ENCODE peak calls at places on chromosomes 7 and 10, in seven cellular contexts. One of them, this sample, is unnamed.

GRCh38 chr7:30910369-30911073 is 1.1 kb upstream of the AQP1 start:
- DNase-seq in AG04450: no peak
- DNase-seq in lower lobe of right lung: no peak
- DNase-seq in activated effector memory CD4-positive, alpha-beta T cell treated with Interleukin-2 at 50 U/mL for 16 hours: no peak
- DNase-seq in T-cell: no peak
- DNase-seq in Daoy: no peak
- DNase-seq in left ventricle myocardium inferior: no peak
- DNase-seq in this sample: no peak

GRCh38 chr10:869171-869570 is 62.3 kb downstream of the LARP4B start:
- DNase-seq in left ventricle myocardium inferior: no peak
- DNase-seq in activated effector memory CD4-positive, alpha-beta T cell treated with Interleukin-2 at 50 U/mL for 16 hours: no peak
- DNase-seq in AG04450: no peak
- DNase-seq in lower lobe of right lung: no peak
- DNase-seq in T-cell: no peak
- DNase-seq in Daoy: no peak
- DNase-seq in this sample: no peak

GRCh38 chr7:2003451-2003930 is 229.3 kb downstream of the MAD1L1 start:
- DNase-seq in AG04450: no peak
- DNase-seq in Daoy: no peak
- DNase-seq in lower lobe of right lung: peak
- DNase-seq in left ventricle myocardium inferior: peak
- DNase-seq in T-cell: no peak
- DNase-seq in activated effector memory CD4-positive, alpha-beta T cell treated with Interleukin-2 at 50 U/mL for 16 hours: no peak
- DNase-seq in this sample: no peak

GRCh38 chr7:148515237-148515636 is 75.3 kb upstream of the C7orf33 start:
- DNase-seq in T-cell: no peak
- DNase-seq in lower lobe of right lung: no peak
- DNase-seq in activated effector memory CD4-positive, alpha-beta T cell treated with Interleukin-2 at 50 U/mL for 16 hours: no peak
- DNase-seq in AG04450: no peak
- DNase-seq in Daoy: peak
- DNase-seq in left ventricle myocardium inferior: no peak
- DNase-seq in this sample: no peak

GRCh38 chr7:93004906-93005305 is 112.9 kb downstream of the SAMD9 start:
- DNase-seq in activated effector memory CD4-positive, alpha-beta T cell treated with Interleukin-2 at 50 U/mL for 16 hours: no peak
- DNase-seq in Daoy: no peak
- DNase-seq in left ventricle myocardium inferior: no peak
- DNase-seq in T-cell: no peak
- DNase-seq in lower lobe of right lung: no peak
- DNase-seq in AG04450: no peak
- DNase-seq in this sample: no peak

GRCh38 chr10:62545667-62546066 is 171.5 kb downstream of the ZNF365 start:
- DNase-seq in left ventricle myocardium inferior: no peak
- DNase-seq in AG04450: no peak
- DNase-seq in lower lobe of right lung: no peak
- DNase-seq in Daoy: peak
- DNase-seq in activated effector memory CD4-positive, alpha-beta T cell treated with Interleukin-2 at 50 U/mL for 16 hours: no peak
- DNase-seq in T-cell: no peak
- DNase-seq in this sample: no peak

GRCh38 chr10:115711306-115711705 is 561.7 kb downstream of the GFRA1 start:
- DNase-seq in Daoy: no peak
- DNase-seq in left ventricle myocardium inferior: no peak
- DNase-seq in lower lobe of right lung: no peak
- DNase-seq in T-cell: no peak
- DNase-seq in activated effector memory CD4-positive, alpha-beta T cell treated with Interleukin-2 at 50 U/mL for 16 hours: no peak
- DNase-seq in AG04450: no peak
- DNase-seq in this sample: no peak

GRCh38 chr7:154892459-154892858 is 110.5 kb downstream of the PAXIP1 start:
- DNase-seq in left ventricle myocardium inferior: no peak
- DNase-seq in Daoy: peak
- DNase-seq in T-cell: no peak
- DNase-seq in activated effector memory CD4-positive, alpha-beta T cell treated with Interleukin-2 at 50 U/mL for 16 hours: no peak
- DNase-seq in AG04450: no peak
- DNase-seq in lower lobe of right lung: no peak
- DNase-seq in this sample: no peak

GRCh38 chr10:878333-878753 is 53.2 kb downstream of the LARP4B start:
- DNase-seq in AG04450: peak
- DNase-seq in activated effector memory CD4-positive, alpha-beta T cell treated with Interleukin-2 at 50 U/mL for 16 hours: no peak
- DNase-seq in left ventricle myocardium inferior: no peak
- DNase-seq in lower lobe of right lung: no peak
- DNase-seq in T-cell: no peak
- DNase-seq in Daoy: no peak
- DNase-seq in this sample: no peak

GRCh38 chr7:46226860-46227259 is 305.8 kb upstream of the IGFBP3 start:
- DNase-seq in T-cell: no peak
- DNase-seq in AG04450: no peak
- DNase-seq in activated effector memory CD4-positive, alpha-beta T cell treated with Interleukin-2 at 50 U/mL for 16 hours: no peak
- DNase-seq in Daoy: no peak
- DNase-seq in left ventricle myocardium inferior: no peak
- DNase-seq in lower lobe of right lung: no peak
- DNase-seq in this sample: no peak

GRCh38 chr7:72016574-72016973 is 395.6 kb downstream of the CALN1 start:
- DNase-seq in Daoy: no peak
- DNase-seq in activated effector memory CD4-positive, alpha-beta T cell treated with Interleukin-2 at 50 U/mL for 16 hours: no peak
- DNase-seq in T-cell: no peak
- DNase-seq in left ventricle myocardium inferior: no peak
- DNase-seq in AG04450: no peak
- DNase-seq in lower lobe of right lung: no peak
- DNase-seq in this sample: no peak

GRCh38 chr10:86649471-86650150 is 4.7 kb upstream of the OPN4 start:
- DNase-seq in lower lobe of right lung: no peak
- DNase-seq in AG04450: no peak
- DNase-seq in Daoy: no peak
- DNase-seq in T-cell: no peak
- DNase-seq in left ventricle myocardium inferior: no peak
- DNase-seq in activated effector memory CD4-positive, alpha-beta T cell treated with Interleukin-2 at 50 U/mL for 16 hours: no peak
- DNase-seq in this sample: no peak

GRCh38 chr7:35695987-35696386 is 1.1 kb upstream of the HERPUD2 start:
- DNase-seq in activated effector memory CD4-positive, alpha-beta T cell treated with Interleukin-2 at 50 U/mL for 16 hours: no peak
- DNase-seq in left ventricle myocardium inferior: no peak
- DNase-seq in lower lobe of right lung: no peak
- DNase-seq in AG04450: no peak
- DNase-seq in Daoy: no peak
- DNase-seq in T-cell: no peak
- DNase-seq in this sample: peak

GRCh38 chr7:104530243-104530642 is 201.8 kb downstream of the LHFPL3 start:
- DNase-seq in T-cell: no peak
- DNase-seq in Daoy: no peak
- DNase-seq in AG04450: no peak
- DNase-seq in lower lobe of right lung: no peak
- DNase-seq in left ventricle myocardium inferior: no peak
- DNase-seq in activated effector memory CD4-positive, alpha-beta T cell treated with Interleukin-2 at 50 U/mL for 16 hours: no peak
- DNase-seq in this sample: no peak

GRCh38 chr10:95196053-95196452 is 2.0 kb downstream of the ACSM6 start:
- DNase-seq in activated effector memory CD4-positive, alpha-beta T cell treated with Interleukin-2 at 50 U/mL for 16 hours: no peak
- DNase-seq in lower lobe of right lung: no peak
- DNase-seq in T-cell: no peak
- DNase-seq in left ventricle myocardium inferior: no peak
- DNase-seq in AG04450: no peak
- DNase-seq in Daoy: no peak
- DNase-seq in this sample: peak

This sample was measured in GM23338.